ENCODE peak calls at places on chromosomes 3 and 15, in six cellular contexts. X is neural progenitor cell, Y is OCI-LY7, L is GM23248, W is HCT116, M is hepatocyte. V is an unnamed sample. For H3K9me3, the result is how much of the 10 kb centered on the place peaks cover.

GRCh38 chr15:68894208-68894607 is 36.1 kb upstream of the SPESP1 start:
- DNase-seq in X (no peak), Y (no peak), L (no peak), W (no peak), M (no peak), V (no peak)

GRCh38 chr3:100155105-100155504 is 40.8 kb upstream of the FILIP1L start:
- DNase-seq in X (no peak), Y (no peak), L (peak), W (no peak), M (no peak), V (no peak)

GRCh38 chr3:184773341-184774186 is 38.4 kb upstream of the VPS8 start:
- DNase-seq in X (peak), Y (no peak), L (peak), W (no peak), M (no peak), V (no peak)

GRCh38 chr15:48084759-48085420 is 35.9 kb upstream of the SLC24A5 start:
- DNase-seq in X (peak), Y (peak), L (peak), W (no peak), M (peak), V (peak)

GRCh38 chr3:12990306-12990705 is 82.9 kb downstream of the IQSEC1 start:
- DNase-seq in X (no peak), Y (no peak), L (peak), W (no peak), M (peak), V (no peak)

GRCh38 chr15:89885611-89886010 is 8.2 kb downstream of the AP3S2 start:
- DNase-seq in X (no peak), Y (no peak), L (peak), W (no peak), M (no peak), V (no peak)

GRCh38 chr15:101000271-101000681 is 81.1 kb downstream of the LRRK1 start:
- DNase-seq in X (no peak), Y (no peak), L (peak), W (no peak), M (no peak), V (no peak)

GRCh38 chr15:40246496-40247275 is 7.8 kb downstream of the PAK6 start:
- DNase-seq in X (no peak), Y (no peak), L (no peak), W (no peak), M (no peak), V (no peak)

GRCh38 chr3:194995334-194995733 is 275.6 kb downstream of the XXYLT1 start:
- DNase-seq in X (no peak), Y (no peak), L (no peak), W (no peak), M (peak), V (no peak)

GRCh38 chr3:60323651-60324050 is 927.6 kb downstream of the FHIT start:
- DNase-seq in X (peak), Y (no peak), L (no peak), W (no peak), M (no peak), V (no peak)

GRCh38 chr15:57334257-57334656 is 42.0 kb upstream of the CGNL1 start:
- DNase-seq in X (no peak), Y (no peak), L (peak), W (no peak), M (peak), V (no peak)

GRCh38 chr3:57951106-57951882 is 56.9 kb upstream of the FLNB start:
- DNase-seq in X (no peak), Y (no peak), L (peak), W (peak), M (peak), V (no peak)

GRCh38 chr3:12719984-12720656 is 38.9 kb downstream of the TMEM40 start:
- DNase-seq in X (peak), Y (peak), L (peak), W (peak), M (peak), V (peak)

GRCh38 chr3:10933958-10934481 is 58.5 kb upstream of the SLC6A1 start:
- DNase-seq in X (no peak), Y (no peak), L (no peak), W (no peak), M (no peak), V (no peak)

GRCh38 chr15:69265347-69265955 is 33.3 kb upstream of the PAQR5 start:
- DNase-seq in X (peak), Y (peak), L (peak), W (peak), M (peak), V (peak)

GRCh38 chr15:70892912-70893560 is 410 bp downstream of the LRRC49 start:
- DNase-seq in X (peak), Y (no peak), L (peak), W (no peak), M (peak), V (peak)

GRCh38 chr3:56836276-56837163 is 34.8 kb upstream of the ARHGEF3 start:
- DNase-seq in X (no peak), Y (no peak), L (peak), W (no peak), M (no peak), V (no peak)

GRCh38 chr3:81364411-81364810 is 397.0 kb downstream of the GBE1 start:
- DNase-seq in X (no peak), Y (no peak), L (no peak), W (no peak), M (no peak), V (no peak)

GRCh38 chr3:115922681-115923347 is 299.5 kb downstream of the GAP43 start:
- DNase-seq in X (peak), Y (no peak), L (peak), W (peak), M (peak), V (no peak)

GRCh38 chr3:39809181-39809994 is at the start of gene MYRIP:
- DNase-seq in X (peak), Y (no peak), L (peak), W (no peak), M (peak), V (peak)

GRCh38 chr3:51985971-51986947 is 2.9 kb downstream of the ACY1 start:
- DNase-seq in X (no peak), Y (no peak), L (no peak), W (no peak), M (peak), V (no peak)

GRCh38 chr15:59539799-59540198 is 71.8 kb upstream of the GCNT3 start:
- DNase-seq in X (no peak), Y (no peak), L (peak), W (no peak), M (no peak), V (no peak)

GRCh38 chr15:73753250-73754130 is at the start of gene INSYN1:
- DNase-seq in X (peak), Y (no peak), L (peak), W (no peak), M (peak), V (no peak)

GRCh38 chr15:73370151-73370550 is 1.4 kb upstream of the HCN4 start:
- DNase-seq in X (peak), Y (no peak), L (peak), W (no peak), M (no peak), V (no peak)

GRCh38 chr3:134777341-134777740 is 17.7 kb upstream of the EPHB1 start:
- DNase-seq in X (no peak), Y (no peak), L (no peak), W (no peak), M (no peak), V (peak)

GRCh38 chr15:96334705-96335428 is 4.4 kb downstream of the NR2F2 start:
- DNase-seq in X (peak), Y (no peak), L (peak), W (no peak), M (no peak), V (no peak)

GRCh38 chr3:136630911-136631310 is 121.3 kb downstream of the STAG1 start:
- DNase-seq in X (no peak), Y (no peak), L (no peak), W (no peak), M (no peak), V (no peak)

DNA sequence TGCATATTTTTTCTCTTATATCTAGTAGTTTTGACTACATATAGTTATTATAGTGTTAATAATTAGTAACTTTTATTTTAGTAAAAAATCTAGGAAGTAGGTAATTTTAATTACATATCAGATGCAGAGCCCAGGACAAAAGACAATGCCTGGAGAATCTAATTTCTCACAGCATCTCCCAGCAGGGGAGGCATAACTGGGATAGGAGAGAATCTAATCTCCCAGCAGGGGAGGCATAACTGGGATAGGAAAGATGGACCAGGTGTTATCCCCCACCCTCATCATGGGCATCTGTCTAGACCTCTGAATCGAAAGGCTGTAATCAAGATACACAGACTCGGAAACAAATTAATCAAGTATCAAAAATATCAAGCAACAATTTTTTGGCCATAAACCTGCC is 58.2 kb downstream of the OSTN start:
- DNase-seq in X (no peak), Y (no peak), L (no peak), W (no peak), M (no peak), V (no peak)
- H3K4me2 ChIP-seq in X (no peak), Y (peak), L (no peak), W (no peak), M (no peak), V (no peak)

DNA sequence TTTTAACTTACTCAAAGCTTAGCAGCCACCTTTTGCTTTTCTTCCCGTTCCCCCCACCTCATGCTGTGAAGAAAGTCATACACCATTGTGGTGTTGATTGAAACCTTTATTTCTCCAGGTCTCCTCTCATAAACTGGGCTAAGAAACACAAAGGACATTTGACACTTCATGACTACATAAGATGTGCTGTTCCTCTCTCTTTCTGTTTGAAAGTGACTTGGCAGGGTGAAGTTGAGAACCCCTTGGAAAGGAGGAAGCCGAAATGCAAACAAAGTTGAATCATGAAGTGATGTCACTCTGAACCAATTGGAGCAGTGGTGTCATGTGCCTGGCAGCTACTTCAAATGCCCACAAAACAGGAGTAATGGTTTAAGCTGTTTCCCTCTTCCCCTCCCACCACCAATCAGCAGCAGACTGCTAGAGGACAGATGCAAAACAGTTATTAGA is 174.7 kb downstream of the IGF1R start:
- DNase-seq in X (peak), Y (no peak), L (peak), W (no peak), M (peak), V (no peak)
- TF ChIP-seq EZH2phosphoT487 in X (no peak), Y (no peak), L (no peak), W (no peak), M (no peak), V (no peak)

DNA sequence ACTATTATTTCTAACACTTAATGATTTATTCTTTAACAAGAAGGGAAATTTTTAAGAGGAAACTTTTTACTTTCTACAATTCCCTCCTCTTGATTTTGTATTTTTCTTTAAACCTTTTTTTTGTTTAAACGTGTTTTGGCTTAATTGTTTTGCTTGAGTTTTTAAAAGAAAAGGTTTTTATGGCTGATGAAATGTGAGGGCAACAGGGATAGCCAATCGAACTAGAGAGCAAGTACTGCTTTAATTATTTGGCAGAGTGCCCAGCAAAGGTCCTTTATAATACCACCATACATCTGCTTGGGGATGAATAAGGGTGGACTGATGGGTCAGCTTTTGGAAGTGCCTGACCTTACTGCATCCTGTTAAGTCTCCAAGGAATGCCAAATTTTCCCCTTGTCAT is 19.6 kb upstream of the MTHFS start:
- DNase-seq in X (no peak), Y (no peak), L (no peak), W (no peak), M (peak), V (no peak)
- H3K9me3 ChIP-seq in X (under half), Y (half or more), L (under half), W (under half), M (under half), V (under half)

DNA sequence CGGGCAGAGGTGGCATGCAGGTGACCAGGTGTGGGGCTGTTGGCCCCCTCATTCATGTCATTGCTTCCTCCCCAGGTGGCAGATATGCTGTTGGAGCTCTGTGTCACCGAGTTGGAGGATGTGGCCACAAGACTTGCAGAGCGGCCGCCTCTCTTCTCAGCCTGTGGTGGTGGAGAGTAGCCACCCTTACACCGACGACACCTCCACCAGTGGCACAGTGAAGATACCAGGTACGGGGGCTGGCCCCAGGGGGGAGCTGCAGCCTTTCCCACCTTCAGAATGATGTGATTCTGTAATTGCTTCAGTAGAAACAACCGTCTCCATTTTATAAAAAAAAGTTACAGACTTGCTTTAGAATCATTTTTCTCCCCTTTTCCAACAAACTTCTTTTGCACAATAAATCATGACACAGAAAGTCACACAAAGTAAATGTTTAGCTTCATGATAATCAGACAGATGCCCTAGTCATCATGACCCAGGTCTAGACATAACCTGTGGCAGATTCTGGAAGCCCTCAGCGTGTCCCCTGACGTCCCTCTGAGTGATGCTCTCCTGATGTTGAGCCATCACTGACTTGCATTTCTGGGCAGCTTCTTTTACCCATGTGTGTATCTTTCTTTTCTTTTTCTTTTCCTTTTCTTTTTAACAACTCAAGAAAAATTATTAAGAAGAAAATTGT is 76.0 kb upstream of the FAN1 start:
- DNase-seq in X (no peak), Y (no peak), L (peak), W (no peak), M (no peak), V (no peak)
- H3K4me2 ChIP-seq in X (no peak), Y (no peak), L (no peak), W (peak), M (no peak), V (no peak)

GRCh38 chr3:188431553-188431952 is 277.6 kb downstream of the LPP start:
- DNase-seq in X (no peak), Y (no peak), L (peak), W (no peak), M (peak), V (no peak)

GRCh38 chr3:188432826-188433525 is 279.0 kb downstream of the LPP start:
- DNase-seq in X (no peak), Y (no peak), L (no peak), W (no peak), M (peak), V (no peak)

GRCh38 chr3:188434594-188434993 is 280.6 kb downstream of the LPP start:
- DNase-seq in X (no peak), Y (no peak), L (no peak), W (no peak), M (no peak), V (no peak)

GRCh38 chr3:188433526-188433855 is 279.5 kb downstream of the LPP start:
- DNase-seq in X (no peak), Y (no peak), L (no peak), W (no peak), M (no peak), V (no peak)

DNA sequence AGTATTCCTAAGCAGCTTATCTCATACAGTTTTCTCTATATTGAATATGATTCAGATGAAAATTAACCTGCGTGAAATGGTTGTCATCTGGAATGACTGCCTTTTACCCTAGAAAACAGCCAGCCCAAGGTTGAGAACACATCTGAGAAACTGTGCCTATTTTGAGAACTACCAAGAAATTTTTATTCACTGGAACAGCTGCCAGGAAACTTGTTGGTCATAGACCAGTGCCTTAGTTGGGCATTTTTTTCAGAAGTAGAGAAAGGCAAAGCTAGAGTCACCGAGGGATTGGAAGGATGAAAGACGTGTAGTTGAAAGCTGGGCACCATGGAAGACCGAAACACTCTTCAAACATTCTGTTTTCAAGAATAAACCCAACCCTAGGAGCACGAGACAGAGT is 277.1 kb downstream of the LPP start:
- DNase-seq in X (no peak), Y (no peak), L (peak), W (no peak), M (no peak), V (no peak)
- TF ChIP-seq EZH2phosphoT487 in X (no peak), Y (no peak), L (no peak), W (no peak), M (no peak), V (no peak)

GRCh38 chr3:44722103-44722401 is 7.4 kb upstream of the ZNF501 start:
- DNase-seq in X (no peak), Y (no peak), L (peak), W (no peak), M (no peak), V (no peak)

DNA sequence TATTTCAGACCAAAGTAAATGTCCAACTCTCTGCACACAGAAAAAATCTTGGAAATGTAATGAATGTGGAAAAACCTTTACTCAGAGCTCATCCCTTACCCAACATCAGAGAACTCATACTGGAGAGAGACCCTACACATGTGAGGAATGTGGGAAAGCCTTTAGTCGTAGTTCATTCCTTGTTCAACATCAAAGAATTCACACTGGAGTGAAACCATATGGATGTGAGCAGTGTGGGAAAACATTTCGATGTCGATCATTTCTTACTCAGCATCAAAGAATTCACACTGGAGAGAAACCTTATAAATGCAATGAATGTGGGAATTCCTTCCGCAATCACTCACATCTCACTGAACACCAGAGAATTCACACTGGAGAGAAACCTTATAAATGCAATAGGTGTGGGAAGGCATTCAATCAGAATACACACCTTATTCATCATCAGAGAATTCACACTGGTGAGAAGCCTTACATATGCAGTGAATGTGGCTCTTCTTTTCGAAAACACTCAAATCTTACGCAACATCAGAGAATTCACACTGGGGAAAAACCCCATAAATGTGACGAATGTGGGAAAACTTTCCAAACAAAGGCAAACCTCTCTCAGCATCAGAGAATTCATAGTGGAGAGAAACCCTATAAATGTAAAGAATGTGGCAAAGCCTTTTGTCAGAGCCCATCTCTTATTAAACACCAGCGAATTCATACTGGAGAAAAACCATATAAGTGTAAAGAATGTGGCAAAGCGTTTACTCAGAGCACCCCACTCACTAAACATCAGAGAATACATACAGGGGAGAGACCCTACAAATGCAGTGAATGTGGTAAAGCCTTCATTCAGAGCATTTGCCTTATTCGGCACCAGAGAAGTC is 8.0 kb upstream of the ZNF501 start:
- DNase-seq in X (no peak), Y (no peak), L (peak), W (no peak), M (no peak), V (no peak)
- H3K9me3 ChIP-seq in X (under half), Y (under half), L (under half), W (under half), M (under half), V (under half)

GRCh38 chr15:58469432-58470353 is 37.9 kb downstream of the LIPC start:
- DNase-seq in X (peak), Y (no peak), L (peak), W (peak), M (peak), V (no peak)
- H3K4me2 ChIP-seq in X (no peak), Y (no peak), L (peak), W (peak), M (no peak), V (no peak)

DNA sequence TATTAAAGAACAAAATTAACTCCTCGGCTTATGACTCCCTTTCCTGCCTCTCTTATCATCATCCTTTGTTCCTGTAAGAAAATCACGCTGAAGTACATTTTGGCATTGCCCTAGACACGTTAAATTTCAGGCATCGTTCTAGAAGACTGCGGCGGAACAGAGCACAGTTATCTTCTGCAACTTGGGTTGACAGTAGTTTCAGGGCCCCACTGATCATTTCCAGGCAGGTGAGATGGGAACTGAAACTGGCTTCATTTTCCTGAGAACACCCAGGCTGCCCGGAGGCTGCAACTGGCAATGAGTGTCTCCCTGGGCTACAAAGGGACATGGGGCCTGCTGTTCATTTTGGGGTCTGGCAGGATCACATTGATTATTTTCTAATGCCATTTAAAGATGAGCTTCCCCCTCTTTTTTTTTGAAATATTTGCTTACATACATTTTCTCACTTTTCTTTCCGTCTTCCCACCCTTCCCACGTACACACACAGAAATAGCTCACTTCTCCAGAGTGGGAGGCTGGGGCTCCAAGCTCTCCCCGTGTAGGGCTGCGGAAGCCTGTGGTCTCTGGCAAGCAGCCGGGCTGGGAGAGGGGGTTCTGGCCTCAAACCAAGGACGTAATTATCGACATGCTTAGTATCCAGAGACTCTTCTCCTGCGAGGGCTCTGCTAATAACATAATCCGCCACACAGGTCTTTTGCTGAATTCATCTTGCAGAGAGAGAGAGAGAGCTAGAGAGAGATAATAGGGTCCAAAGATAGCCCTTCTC is 267.4 kb downstream of the ABHD5 start:
- DNase-seq in X (no peak), Y (peak), L (no peak), W (no peak), M (no peak), V (peak)
- TF ChIP-seq EZH2phosphoT487 in X (no peak), Y (no peak), L (no peak), W (no peak), M (no peak), V (no peak)

V was measured in MM.1S.